ENCODE peak calls at places on chromosome 12, in eight cellular contexts. L is anterior cingulate cortex, Y is cerebellum, P is T-helper 2 cell, Q is EH, S is astrocyte of the spinal cord, C is NCI-H510A, N is GM04504. Z is an unnamed sample.
A peak's percentile ranks its signal among the peaks of the same experiment; 100 is the strongest.

GRCh38 chr12:91643763-91644162 is 461.1 kb upstream of the DCN start:
- DNase-seq in L (no peak), P (no peak), Y (no peak), N (no peak), Q (no peak), C (no peak), S (no peak), Z (no peak)

GRCh38 chr12:124233041-124233836 is 61.7 kb upstream of the RFLNA start:
- DNase-seq in Y (no peak), Q (peak; percentile 97), P (no peak), S (peak; percentile 88), C (no peak), N (peak; percentile 70), L (no peak), Z (no peak)

GRCh38 chr12:111444706-111445310 is 39.1 kb downstream of the SH2B3 start:
- DNase-seq in N (no peak), Q (peak; percentile 37), Y (no peak), L (peak; percentile 33), C (no peak), S (no peak), P (peak; percentile 97), Z (peak; percentile 50)

GRCh38 chr12:116892318-116892717 is 11.1 kb upstream of the HRK start:
- DNase-seq in Q (peak; percentile 21), C (no peak), S (no peak), L (no peak), Y (no peak), P (no peak), N (no peak), Z (no peak)

GRCh38 chr12:106126441-106127288 is 12.1 kb downstream of the NUAK1 start:
- DNase-seq in N (peak; percentile 57), C (no peak), Y (no peak), Q (peak; percentile 84), S (peak; percentile 56), L (no peak), P (no peak), Z (no peak)

GRCh38 chr12:12585115-12585862 is 22.6 kb upstream of the DUSP16 start:
- DNase-seq in Q (peak; percentile 37), L (no peak), C (no peak), P (no peak), N (no peak), Y (no peak), S (no peak), Z (no peak)

GRCh38 chr12:64889434-64890216 is 65.2 kb downstream of the TBC1D30 start:
- DNase-seq in C (no peak), P (no peak), S (no peak), Q (no peak), Y (no peak), L (no peak), N (no peak), Z (no peak)

GRCh38 chr12:34396861-34397590 is 374.7 kb downstream of the ALG10 start:
- DNase-seq in P (no peak), S (no peak), Q (no peak), Y (no peak), N (no peak), C (no peak), L (no peak), Z (no peak)

GRCh38 chr12:123971770-123972447 is 722 bp downstream of the CCDC92 start:
- DNase-seq in P (peak; percentile 53), N (no peak), Y (peak; percentile 37), S (peak; percentile 56), L (no peak), C (no peak), Q (peak; percentile 53), Z (no peak)

GRCh38 chr12:106978035-106978800 is 8.7 kb downstream of the MTERF2 start:
- DNase-seq in S (peak; percentile 49), Q (peak; percentile 63), L (no peak), C (no peak), N (no peak), Y (peak; percentile 33), P (no peak), Z (no peak)

GRCh38 chr12:49283541-49284429 is 11.2 kb upstream of the PRPH start:
- DNase-seq in S (no peak), Q (no peak), Y (no peak), L (no peak), C (no peak), P (no peak), N (no peak), Z (no peak)

GRCh38 chr12:117732761-117733160 is 236.0 kb downstream of the KSR2 start:
- DNase-seq in N (no peak), Q (no peak), L (no peak), C (no peak), P (no peak), Y (peak; percentile 80), S (no peak), Z (no peak)

GRCh38 chr12:30687265-30687986 is 8.2 kb downstream of the IPO8 start:
- DNase-seq in Q (peak; percentile 15), C (no peak), Y (no peak), L (no peak), N (no peak), P (no peak), S (no peak), Z (no peak)

GRCh38 chr12:52352951-52353350 is 14.3 kb downstream of the KRT85 start:
- DNase-seq in Y (no peak), C (no peak), S (no peak), L (no peak), Q (no peak), P (no peak), N (no peak), Z (no peak)

GRCh38 chr12:46490635-46491034 is 118.1 kb upstream of the SLC38A2 start:
- DNase-seq in C (no peak), P (no peak), N (peak; percentile 24), S (peak; percentile 28), Y (no peak), Q (peak; percentile 45), L (no peak), Z (no peak)

GRCh38 chr12:1807107-1807478 is 13.3 kb upstream of the LRTM2 start:
- DNase-seq in L (no peak), C (no peak), N (no peak), P (no peak), Q (no peak), S (no peak), Y (no peak), Z (no peak)

GRCh38 chr12:52130695-52131094 is 51.2 kb downstream of the SMIM41 start:
- DNase-seq in L (no peak), P (no peak), Y (no peak), C (peak; percentile 64), N (no peak), Q (no peak), S (no peak), Z (no peak)

GRCh38 chr12:64675795-64676194 is 65.5 kb downstream of the RASSF3 start:
- DNase-seq in Y (no peak), C (no peak), L (no peak), N (no peak), Q (peak; percentile 84), S (peak; percentile 63), P (peak; percentile 54), Z (no peak)

GRCh38 chr12:6950944-6951540 is at the start of gene PTPN6:
- DNase-seq in S (no peak), P (peak; percentile 80), Y (no peak), L (no peak), C (no peak), Q (no peak), N (no peak), Z (no peak)

GRCh38 chr12:51897181-51897580 is 9.3 kb downstream of the ANKRD33 start:
- DNase-seq in C (no peak), Q (peak; percentile 51), N (no peak), P (no peak), L (no peak), S (no peak), Y (no peak), Z (no peak)

GRCh38 chr12:46558696-46559095 is 186.1 kb upstream of the SLC38A2 start:
- DNase-seq in Q (no peak), S (no peak), P (no peak), L (no peak), N (no peak), Y (no peak), C (no peak), Z (no peak)

GRCh38 chr12:113232787-113233585 is 11.7 kb downstream of the TPCN1 start:
- DNase-seq in S (peak; percentile 61), P (peak; percentile 88), C (peak; percentile 98), L (no peak), Y (peak; percentile 60), N (no peak), Q (no peak), Z (peak; percentile 68)

GRCh38 chr12:118866346-118866745 is 115.0 kb upstream of the SRRM4 start:
- DNase-seq in S (no peak), Y (no peak), P (no peak), L (no peak), C (no peak), N (no peak), Q (no peak), Z (no peak)

GRCh38 chr12:45558353-45558752 is 171.2 kb upstream of the ARID2 start:
- DNase-seq in N (no peak), C (no peak), Y (no peak), Q (no peak), P (no peak), L (no peak), S (no peak), Z (no peak)

GRCh38 chr12:105705765-105706164 is 375.3 kb downstream of the C12orf75 start:
- DNase-seq in N (peak; percentile 17), C (peak; percentile 16), P (peak; percentile 8), L (no peak), Y (peak; percentile 48), Q (peak; percentile 71), S (peak; percentile 72), Z (peak; percentile 50)

GRCh38 chr12:64806593-64806992 is 17.9 kb upstream of the TBC1D30 start:
- DNase-seq in L (no peak), Y (no peak), S (peak; percentile 41), Q (peak; percentile 57), P (no peak), N (no peak), C (no peak), Z (no peak)

GRCh38 chr12:111029732-111030131 is 109.4 kb upstream of the MYL2 start:
- DNase-seq in N (no peak), C (no peak), P (no peak), S (no peak), Y (no peak), Q (no peak), L (no peak), Z (no peak)

GRCh38 chr12:67667276-67668073 is 18.9 kb downstream of the DYRK2 start:
- DNase-seq in L (no peak), C (no peak), N (no peak), P (no peak), Y (no peak), S (no peak), Q (peak; percentile 62), Z (no peak)

GRCh38 chr12:3197131-3197818 is 120.1 kb downstream of the TSPAN9 start:
- DNase-seq in N (no peak), L (no peak), P (no peak), C (no peak), Y (no peak), Q (no peak), S (no peak), Z (no peak)